ENCODE peak calls at places on chromosomes 3 and 15, in six cellular contexts. I is sigmoid colon, H is transverse colon, V is endothelial cell of umbilical vein, L is breast epithelium, E is stomach. M is an unnamed sample.

GRCh38 chr15:84022516-84022915 is 213.1 kb upstream of the GOLGA6L4 start:
- DNase-seq in V (no peak), I (no peak), L (no peak), E (no peak), H (no peak), M (no peak)

GRCh38 chr3:64084640-64085039 is 61.3 kb upstream of the PSMD6 start:
- DNase-seq in L (no peak), E (no peak), I (no peak), V (no peak), H (no peak), M (no peak)

GRCh38 chr3:30693470-30694120 is 87.2 kb downstream of the TGFBR2 start:
- DNase-seq in L (no peak), E (no peak), V (peak), I (peak), H (peak), M (peak)

GRCh38 chr15:67303490-67304363 is 49.1 kb downstream of the IQCH start:
- DNase-seq in H (peak), E (no peak), L (no peak), I (no peak), V (peak), M (no peak)

GRCh38 chr3:14143826-14144225 is 19.0 kb downstream of the TMEM43 start:
- DNase-seq in I (peak), L (no peak), V (peak), E (no peak), H (peak), M (no peak)

GRCh38 chr3:57131210-57131588 is 34.0 kb downstream of the IL17RD start:
- DNase-seq in L (no peak), V (no peak), H (no peak), I (no peak), E (no peak), M (no peak)

GRCh38 chr15:65833501-65834220 is 35.6 kb upstream of the RAB11A start:
- DNase-seq in I (no peak), L (no peak), V (peak), E (peak), H (peak), M (no peak)

GRCh38 chr3:32540899-32541298 is 29.8 kb downstream of the DYNC1LI1 start:
- DNase-seq in I (no peak), H (no peak), L (no peak), E (no peak), V (no peak), M (no peak)

GRCh38 chr15:42940527-42940926 is 19.9 kb upstream of the TTBK2 start:
- DNase-seq in V (no peak), H (no peak), L (no peak), I (no peak), E (no peak), M (no peak)

GRCh38 chr3:85170646-85171045 is 211.9 kb downstream of the CADM2 start:
- DNase-seq in V (no peak), I (no peak), L (no peak), H (no peak), E (no peak), M (no peak)

GRCh38 chr3:196969660-196970546 is 1.3 kb upstream of the PIGZ start:
- DNase-seq in H (peak), L (no peak), E (peak), I (no peak), V (peak), M (peak)

GRCh38 chr3:41715376-41715775 is 246.5 kb downstream of the ULK4 start:
- DNase-seq in I (no peak), H (no peak), E (no peak), L (no peak), V (no peak), M (no peak)

GRCh38 chr3:4271834-4272233 is 31.3 kb upstream of the SETMAR start:
- DNase-seq in V (peak), E (no peak), I (no peak), H (no peak), L (no peak), M (no peak)

GRCh38 chr3:46662771-46663551 is 30.5 kb downstream of the ALS2CL start:
- DNase-seq in H (peak), E (peak), I (peak), L (no peak), V (no peak), M (no peak)

GRCh38 chr3:185936814-185937688 is 763 bp downstream of the TRA2B start:
- DNase-seq in H (peak), I (peak), V (peak), E (peak), L (peak), M (peak)

GRCh38 chr3:148737104-148737525 is 39.4 kb downstream of the AGTR1 start:
- DNase-seq in H (no peak), E (no peak), V (no peak), I (no peak), L (no peak), M (no peak)

GRCh38 chr3:60444898-60445297 is 806.4 kb downstream of the FHIT start:
- DNase-seq in I (no peak), E (no peak), V (no peak), L (no peak), H (no peak), M (no peak)

GRCh38 chr3:13011369-13012227 is 61.6 kb downstream of the IQSEC1 start:
- DNase-seq in E (peak), V (no peak), L (no peak), I (peak), H (peak), M (peak)

GRCh38 chr3:152518346-152518745 is 249.6 kb downstream of the MBNL1 start:
- DNase-seq in E (no peak), L (no peak), V (no peak), H (no peak), I (no peak), M (no peak)

GRCh38 chr15:31338879-31339557 is 12.4 kb downstream of the KLF13 start:
- DNase-seq in L (no peak), H (no peak), E (no peak), V (peak), I (no peak), M (no peak)

GRCh38 chr15:48577495-48577894 is 68.0 kb downstream of the FBN1 start:
- DNase-seq in E (no peak), I (no peak), V (peak), L (no peak), H (no peak), M (no peak)

GRCh38 chr3:110314512-110315114 is 757.0 kb upstream of the NECTIN3 start:
- DNase-seq in E (peak), H (peak), V (peak), I (no peak), L (no peak), M (peak)

GRCh38 chr3:160378331-160379109 is 20.5 kb downstream of the IFT80 start:
- DNase-seq in I (no peak), E (no peak), H (no peak), L (no peak), V (no peak), M (no peak)

GRCh38 chr15:56963126-56963525 is 44.7 kb downstream of the TCF12 start:
- DNase-seq in H (no peak), E (no peak), L (no peak), I (no peak), V (no peak), M (no peak)

GRCh38 chr3:54862526-54862925 is 65.3 kb downstream of the LRTM1 start:
- DNase-seq in I (no peak), L (no peak), E (no peak), V (no peak), H (no peak), M (no peak)

GRCh38 chr3:14586611-14587010 is 46.5 kb upstream of the GRIP2 start:
- DNase-seq in H (no peak), V (no peak), E (no peak), I (no peak), L (no peak), M (no peak)

GRCh38 chr3:177606891-177607290 is 409.6 kb upstream of the TBL1XR1 start:
- DNase-seq in L (peak), I (no peak), H (no peak), E (no peak), V (no peak), M (no peak)

GRCh38 chr3:7978104-7978457 is 523.5 kb upstream of the LMCD1 start:
- DNase-seq in E (no peak), L (no peak), H (no peak), I (no peak), V (no peak), M (no peak)

GRCh38 chr15:89401636-89402252 is 67.1 kb upstream of the POLG start:
- DNase-seq in L (no peak), V (no peak), I (no peak), E (no peak), H (no peak), M (no peak)

GRCh38 chr15:55230051-55230670 is 33.4 kb upstream of the RSL24D1 start:
- DNase-seq in H (no peak), L (no peak), V (peak), I (no peak), E (peak), M (no peak)

GRCh38 chr3:184361932-184362667 is 590 bp downstream of the POLR2H start:
- DNase-seq in I (peak), L (no peak), E (peak), V (no peak), H (peak), M (no peak)
- TF ChIP-seq POLR2A in I (peak), L (peak), E (no peak), V (no peak), H (peak), M (no peak)

DNA sequence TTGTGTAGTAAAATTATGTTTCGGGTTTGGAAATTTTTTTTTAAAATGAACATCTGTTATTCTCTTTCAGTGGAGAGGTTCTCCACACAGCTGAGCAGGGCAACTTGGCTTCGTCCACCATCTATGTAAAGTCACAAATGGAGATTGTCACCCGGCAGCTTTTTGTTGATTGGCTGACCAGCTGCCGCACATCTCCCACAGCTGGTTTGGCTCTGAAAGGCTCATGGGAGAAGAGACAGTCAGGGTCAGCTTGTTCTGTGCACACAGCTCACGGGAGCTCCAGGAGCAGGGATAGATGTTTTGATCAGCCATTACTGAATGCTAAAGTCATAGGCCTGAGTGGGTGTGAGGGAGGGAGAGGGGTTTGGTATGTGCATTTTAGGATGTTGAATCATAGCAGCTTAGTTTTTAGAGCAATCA is 12.9 kb upstream of the CCDC80 start:
- DNase-seq in L (no peak), H (no peak), E (no peak), V (no peak), I (peak), M (no peak)
- TF ChIP-seq POLR2AphosphoS5 in L (no peak), H (no peak), E (no peak), V (no peak), I (peak), M (no peak)

GRCh38 chr15:24954783-24955548 is at the start of the genes SNRPN and SNURF:
- DNase-seq in H (peak), V (peak), I (peak), E (peak), L (peak), M (peak)
- TF ChIP-seq POLR2A in H (peak), V (peak), I (peak), E (peak), L (peak), M (peak)

DNA sequence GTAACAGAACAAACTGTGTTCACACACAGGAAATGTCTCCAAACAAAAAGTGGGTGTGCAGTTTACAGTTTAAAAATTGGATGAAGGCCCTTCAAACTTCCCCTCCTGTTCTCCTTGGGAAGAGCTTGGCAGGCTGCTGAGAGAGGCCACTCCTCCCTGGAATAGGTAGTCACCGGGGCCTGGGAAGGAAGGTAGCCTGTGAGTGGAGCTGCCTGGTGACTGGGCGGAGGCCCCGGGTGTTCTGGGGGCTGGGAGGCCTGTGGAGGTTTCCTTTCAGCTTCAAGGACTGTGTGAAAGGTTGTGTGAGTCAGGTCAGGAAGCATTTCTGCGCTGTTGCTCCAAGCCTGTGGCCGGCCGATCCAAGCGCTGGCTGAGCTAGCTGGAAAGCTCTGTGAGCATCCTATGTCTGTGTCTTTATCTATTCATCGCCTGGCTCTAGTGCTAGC is 14.1 kb downstream of the SLCO3A1 start:
- DNase-seq in H (peak), I (peak), V (no peak), E (peak), L (peak), M (no peak)
- TF ChIP-seq POLR2AphosphoS5 in H (peak), I (no peak), V (no peak), E (peak), L (peak), M (no peak)

DNA sequence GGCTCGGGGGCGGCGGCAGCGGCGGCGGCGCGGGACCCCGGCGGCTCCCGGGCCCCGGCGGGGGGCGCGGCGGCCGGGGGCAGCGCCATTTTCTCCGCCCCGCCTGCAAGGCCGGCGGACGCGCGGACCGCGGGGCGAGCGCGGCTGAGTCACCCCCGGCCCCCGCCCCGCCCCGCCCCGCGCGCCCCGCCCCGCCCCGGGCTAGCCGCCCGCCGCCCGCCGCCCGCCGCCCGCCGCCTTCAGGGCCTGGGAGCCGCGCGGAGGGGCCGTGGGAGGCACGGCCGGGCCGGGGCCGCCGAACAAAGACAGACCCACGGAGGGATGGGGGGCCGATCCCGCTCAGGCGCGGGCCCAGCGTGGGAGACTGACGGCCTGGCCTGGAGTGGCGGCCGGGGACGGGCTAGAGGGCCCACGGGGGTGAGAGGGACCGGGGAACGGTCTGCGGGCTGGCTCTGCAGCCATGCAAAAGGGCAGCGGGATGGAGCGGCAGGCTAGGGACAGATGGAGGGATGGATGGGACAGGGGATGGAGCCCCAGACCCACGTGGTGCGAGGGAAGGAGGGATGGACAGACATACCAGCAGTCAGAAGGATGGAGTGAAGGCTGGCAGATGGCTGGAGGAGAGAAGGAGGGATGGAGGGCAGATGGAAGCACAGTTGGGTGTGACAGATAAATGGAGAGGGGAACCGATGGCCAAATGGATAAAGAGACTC is at the start of gene EIF4E3:
- DNase-seq in V (no peak), E (peak), H (peak), L (no peak), I (peak), M (peak)
- TF ChIP-seq POLR2A in V (no peak), E (no peak), H (no peak), L (no peak), I (no peak), M (no peak)